ENCODE peak calls at places on chromosomes 11 and 22, in seven cellular contexts. One of them, this sample, is unnamed.

GRCh38 chr11:15123849-15124248 is 9.1 kb downstream of the INSC start:
- DNase-seq in K562: no peak
- DNase-seq in lung: no peak
- DNase-seq in CD8-positive, alpha-beta T cell: no peak
- DNase-seq in PC-3: peak; percentile 52
- DNase-seq in cardiac fibroblast: peak; percentile 97
- DNase-seq in osteoblast: peak; percentile 84
- DNase-seq in this sample: no peak

GRCh38 chr11:69022268-69022667 is 9.2 kb upstream of the MRGPRF start:
- DNase-seq in osteoblast: peak; percentile 79
- DNase-seq in CD8-positive, alpha-beta T cell: no peak
- DNase-seq in lung: no peak
- DNase-seq in K562: no peak
- DNase-seq in PC-3: no peak
- DNase-seq in cardiac fibroblast: no peak
- DNase-seq in this sample: no peak

GRCh38 chr11:135069884-135070283 is 657.8 kb upstream of the B3GAT1 start:
- DNase-seq in CD8-positive, alpha-beta T cell: no peak
- DNase-seq in PC-3: peak; percentile 1
- DNase-seq in K562: no peak
- DNase-seq in lung: no peak
- DNase-seq in cardiac fibroblast: peak; percentile 26
- DNase-seq in osteoblast: no peak
- DNase-seq in this sample: no peak

GRCh38 chr11:133993107-133993506 is 36.3 kb upstream of the IGSF9B start:
- DNase-seq in cardiac fibroblast: no peak
- DNase-seq in osteoblast: peak; percentile 84
- DNase-seq in lung: no peak
- DNase-seq in K562: no peak
- DNase-seq in PC-3: no peak
- DNase-seq in CD8-positive, alpha-beta T cell: no peak
- DNase-seq in this sample: no peak

GRCh38 chr11:28058333-28058732 is 49.6 kb downstream of the KIF18A start:
- DNase-seq in CD8-positive, alpha-beta T cell: no peak
- DNase-seq in lung: no peak
- DNase-seq in osteoblast: no peak
- DNase-seq in PC-3: no peak
- DNase-seq in cardiac fibroblast: no peak
- DNase-seq in K562: no peak
- DNase-seq in this sample: no peak

GRCh38 chr11:78289547-78290292 is 101.0 kb downstream of the USP35 start:
- DNase-seq in K562: no peak
- DNase-seq in CD8-positive, alpha-beta T cell: no peak
- DNase-seq in cardiac fibroblast: no peak
- DNase-seq in PC-3: no peak
- DNase-seq in lung: no peak
- DNase-seq in osteoblast: no peak
- DNase-seq in this sample: no peak

GRCh38 chr22:26134654-26135330 is 34.5 kb upstream of the SEZ6L start:
- DNase-seq in PC-3: no peak
- DNase-seq in cardiac fibroblast: no peak
- DNase-seq in K562: peak; percentile 4
- DNase-seq in lung: no peak
- DNase-seq in osteoblast: no peak
- DNase-seq in CD8-positive, alpha-beta T cell: no peak
- DNase-seq in this sample: no peak

GRCh38 chr11:118572914-118573550 is 823 bp downstream of the ARCN1 start:
- DNase-seq in K562: peak; percentile 80
- DNase-seq in PC-3: peak; percentile 40
- DNase-seq in CD8-positive, alpha-beta T cell: no peak
- DNase-seq in osteoblast: peak; percentile 53
- DNase-seq in cardiac fibroblast: peak; percentile 64
- DNase-seq in lung: no peak
- DNase-seq in this sample: peak; percentile 39

GRCh38 chr11:58028687-58029411 is 1.9 kb upstream of the OR6Q1 start:
- DNase-seq in lung: no peak
- DNase-seq in CD8-positive, alpha-beta T cell: no peak
- DNase-seq in osteoblast: peak; percentile 84
- DNase-seq in K562: no peak
- DNase-seq in cardiac fibroblast: peak; percentile 28
- DNase-seq in PC-3: no peak
- DNase-seq in this sample: no peak

GRCh38 chr11:89521294-89521693 is 30.1 kb upstream of the NOX4 start:
- DNase-seq in K562: no peak
- DNase-seq in PC-3: no peak
- DNase-seq in CD8-positive, alpha-beta T cell: no peak
- DNase-seq in lung: no peak
- DNase-seq in osteoblast: no peak
- DNase-seq in cardiac fibroblast: no peak
- DNase-seq in this sample: no peak

GRCh38 chr11:2929511-2929879 is 275 bp upstream of the PHLDA2 start:
- DNase-seq in cardiac fibroblast: peak; percentile 76
- DNase-seq in lung: peak; percentile 63
- DNase-seq in PC-3: peak; percentile 81
- DNase-seq in K562: peak; percentile 74
- DNase-seq in CD8-positive, alpha-beta T cell: no peak
- DNase-seq in osteoblast: peak; percentile 100
- DNase-seq in this sample: no peak

GRCh38 chr11:118918686-118919280 is 6.9 kb downstream of the BCL9L start:
- DNase-seq in lung: no peak
- DNase-seq in osteoblast: peak; percentile 65
- DNase-seq in PC-3: no peak
- DNase-seq in CD8-positive, alpha-beta T cell: peak; percentile 69
- DNase-seq in K562: peak; percentile 64
- DNase-seq in cardiac fibroblast: peak; percentile 61
- DNase-seq in this sample: no peak

GRCh38 chr11:35725880-35726279 is 63.3 kb downstream of the TRIM44 start:
- DNase-seq in lung: no peak
- DNase-seq in PC-3: peak; percentile 72
- DNase-seq in CD8-positive, alpha-beta T cell: no peak
- DNase-seq in osteoblast: peak; percentile 25
- DNase-seq in K562: peak; percentile 30
- DNase-seq in cardiac fibroblast: peak; percentile 87
- DNase-seq in this sample: no peak

GRCh38 chr22:49951001-49951677 is 9.4 kb upstream of the PIM3 start:
- DNase-seq in lung: peak; percentile 95
- DNase-seq in cardiac fibroblast: no peak
- DNase-seq in CD8-positive, alpha-beta T cell: no peak
- DNase-seq in K562: no peak
- DNase-seq in PC-3: peak; percentile 91
- DNase-seq in osteoblast: no peak
- DNase-seq in this sample: no peak

GRCh38 chr11:13337986-13338436 is 60.4 kb downstream of the BMAL1 start:
- DNase-seq in PC-3: no peak
- DNase-seq in lung: no peak
- DNase-seq in K562: no peak
- DNase-seq in CD8-positive, alpha-beta T cell: no peak
- DNase-seq in cardiac fibroblast: peak; percentile 77
- DNase-seq in osteoblast: peak; percentile 80
- DNase-seq in this sample: no peak

GRCh38 chr22:39135092-39135896 is 17.2 kb downstream of the CBX7 start:
- DNase-seq in lung: no peak
- DNase-seq in K562: peak; percentile 64
- DNase-seq in osteoblast: peak; percentile 88
- DNase-seq in CD8-positive, alpha-beta T cell: no peak
- DNase-seq in PC-3: peak; percentile 72
- DNase-seq in cardiac fibroblast: peak; percentile 39
- DNase-seq in this sample: no peak

GRCh38 chr22:19115628-19116027 is 6.6 kb downstream of the DGCR2 start:
- DNase-seq in K562: peak; percentile 59
- DNase-seq in lung: no peak
- DNase-seq in CD8-positive, alpha-beta T cell: no peak
- DNase-seq in PC-3: no peak
- DNase-seq in osteoblast: peak; percentile 43
- DNase-seq in cardiac fibroblast: no peak
- DNase-seq in this sample: no peak

GRCh38 chr11:37817727-37818270 is 1219.8 kb upstream of the RAG2 start:
- DNase-seq in cardiac fibroblast: peak; percentile 41
- DNase-seq in lung: no peak
- DNase-seq in K562: no peak
- DNase-seq in CD8-positive, alpha-beta T cell: no peak
- DNase-seq in osteoblast: no peak
- DNase-seq in PC-3: no peak
- DNase-seq in this sample: no peak

GRCh38 chr11:77056814-77057402 is 9.9 kb upstream of the CAPN5 start:
- DNase-seq in osteoblast: no peak
- DNase-seq in K562: no peak
- DNase-seq in lung: no peak
- DNase-seq in CD8-positive, alpha-beta T cell: no peak
- DNase-seq in PC-3: no peak
- DNase-seq in cardiac fibroblast: no peak
- DNase-seq in this sample: no peak

DNA sequence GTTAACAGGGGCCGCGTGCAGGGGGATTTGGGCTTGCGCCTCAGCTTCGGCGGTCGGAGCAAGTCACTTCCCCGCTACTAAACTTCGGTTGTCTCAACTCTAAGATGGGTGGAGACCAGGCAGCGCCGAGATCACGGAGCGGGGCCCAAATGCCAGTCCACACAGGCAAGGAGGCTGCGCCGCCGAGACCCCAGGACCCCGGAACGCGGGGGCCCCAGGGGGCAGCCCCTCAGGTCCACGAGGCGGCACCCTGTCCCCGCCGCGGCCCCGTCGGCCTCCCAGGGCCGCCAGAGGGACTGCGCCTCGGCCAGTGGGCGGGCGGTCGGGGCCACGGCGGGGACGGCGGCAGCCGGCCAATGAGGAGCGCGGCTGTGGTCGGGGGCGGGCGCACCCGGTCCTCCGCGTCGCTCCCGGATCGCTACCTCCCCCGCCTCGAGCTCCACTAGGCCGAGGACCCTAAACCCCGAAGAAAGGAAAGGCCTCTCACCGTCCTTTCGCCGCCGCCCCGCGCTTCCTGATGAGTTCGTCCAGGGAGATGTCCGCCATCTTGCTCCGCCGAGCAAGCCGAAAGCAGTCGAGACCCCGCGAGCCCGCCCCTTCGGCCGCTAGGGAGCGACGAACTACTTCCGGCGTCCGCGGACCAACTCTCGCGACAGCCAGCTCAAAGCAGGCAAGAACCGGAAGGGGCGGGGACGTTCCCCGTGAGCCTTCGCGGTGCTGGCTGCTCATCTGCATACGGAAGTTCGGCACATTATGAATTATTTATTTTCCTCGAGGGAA is at the start of gene POLDIP3:
- DNase-seq in lung: peak; percentile 99
- DNase-seq in cardiac fibroblast: peak; percentile 99
- DNase-seq in PC-3: peak; percentile 95
- DNase-seq in CD8-positive, alpha-beta T cell: peak; percentile 99
- DNase-seq in K562: peak; percentile 96
- DNase-seq in osteoblast: peak; percentile 99
- DNase-seq in this sample: peak; percentile 99
- H3K4me3 ChIP-seq in lung: peak within 1 kb of the TSS; percentile 83
- H3K4me3 ChIP-seq in cardiac fibroblast: peak within 1 kb of the TSS; percentile 77
- H3K4me3 ChIP-seq in PC-3: peak within 1 kb of the TSS; percentile 87
- H3K4me3 ChIP-seq in CD8-positive, alpha-beta T cell: peak within 1 kb of the TSS; percentile 86
- H3K4me3 ChIP-seq in K562: peak within 1 kb of the TSS; percentile 61
- H3K4me3 ChIP-seq in osteoblast: peak within 1 kb of the TSS; percentile 83
- H3K4me3 ChIP-seq in this sample: peak within 1 kb of the TSS; percentile 91

GRCh38 chr11:11864332-11864731 is 22.6 kb downstream of the USP47 start:
- DNase-seq in CD8-positive, alpha-beta T cell: no peak
- DNase-seq in PC-3: no peak
- DNase-seq in cardiac fibroblast: no peak
- DNase-seq in lung: no peak
- DNase-seq in osteoblast: no peak
- DNase-seq in K562: no peak
- DNase-seq in this sample: no peak

GRCh38 chr11:11862995-11863394 is 21.2 kb downstream of the USP47 start:
- DNase-seq in CD8-positive, alpha-beta T cell: no peak
- DNase-seq in PC-3: no peak
- DNase-seq in cardiac fibroblast: no peak
- DNase-seq in osteoblast: no peak
- DNase-seq in K562: no peak
- DNase-seq in lung: no peak
- DNase-seq in this sample: no peak

GRCh38 chr11:11857769-11858168 is 16.0 kb downstream of the USP47 start:
- DNase-seq in osteoblast: no peak
- DNase-seq in PC-3: no peak
- DNase-seq in K562: peak; percentile 38
- DNase-seq in lung: no peak
- DNase-seq in CD8-positive, alpha-beta T cell: no peak
- DNase-seq in cardiac fibroblast: no peak
- DNase-seq in this sample: no peak

GRCh38 chr11:11856638-11857037 is 14.9 kb downstream of the USP47 start:
- DNase-seq in K562: no peak
- DNase-seq in lung: no peak
- DNase-seq in osteoblast: no peak
- DNase-seq in cardiac fibroblast: no peak
- DNase-seq in CD8-positive, alpha-beta T cell: no peak
- DNase-seq in PC-3: peak; percentile 36
- DNase-seq in this sample: no peak

GRCh38 chr11:11860103-11860979 is 18.6 kb downstream of the USP47 start:
- DNase-seq in lung: no peak
- DNase-seq in K562: peak; percentile 38
- DNase-seq in osteoblast: no peak
- DNase-seq in cardiac fibroblast: peak; percentile 61
- DNase-seq in PC-3: peak; percentile 28
- DNase-seq in CD8-positive, alpha-beta T cell: no peak
- DNase-seq in this sample: no peak
- H3K4me3 ChIP-seq in lung: no peak overlapping the region
- H3K4me3 ChIP-seq in K562: no peak overlapping the region
- H3K4me3 ChIP-seq in osteoblast: no peak overlapping the region
- H3K4me3 ChIP-seq in cardiac fibroblast: no peak overlapping the region
- H3K4me3 ChIP-seq in PC-3: peak overlapping the region; percentile 27
- H3K4me3 ChIP-seq in CD8-positive, alpha-beta T cell: no peak overlapping the region
- H3K4me3 ChIP-seq in this sample: no peak overlapping the region

GRCh38 chr22:46072030-46072881 is 78.1 kb upstream of the PPARA start:
- DNase-seq in K562: no peak
- DNase-seq in cardiac fibroblast: peak; percentile 54
- DNase-seq in CD8-positive, alpha-beta T cell: no peak
- DNase-seq in osteoblast: peak; percentile 83
- DNase-seq in lung: peak; percentile 74
- DNase-seq in PC-3: peak; percentile 33
- DNase-seq in this sample: peak; percentile 78

GRCh38 chr22:46074771-46075551 is 75.4 kb upstream of the PPARA start:
- DNase-seq in PC-3: no peak
- DNase-seq in osteoblast: peak; percentile 89
- DNase-seq in cardiac fibroblast: peak; percentile 37
- DNase-seq in CD8-positive, alpha-beta T cell: no peak
- DNase-seq in lung: no peak
- DNase-seq in K562: no peak
- DNase-seq in this sample: no peak

GRCh38 chr22:46075764-46076531 is 74.4 kb upstream of the PPARA start:
- DNase-seq in lung: no peak
- DNase-seq in PC-3: no peak
- DNase-seq in CD8-positive, alpha-beta T cell: no peak
- DNase-seq in osteoblast: peak; percentile 86
- DNase-seq in K562: no peak
- DNase-seq in cardiac fibroblast: peak; percentile 46
- DNase-seq in this sample: no peak

GRCh38 chr22:46072981-46073682 is 77.2 kb upstream of the PPARA start:
- DNase-seq in PC-3: no peak
- DNase-seq in cardiac fibroblast: peak; percentile 14
- DNase-seq in K562: no peak
- DNase-seq in CD8-positive, alpha-beta T cell: no peak
- DNase-seq in lung: no peak
- DNase-seq in osteoblast: no peak
- DNase-seq in this sample: no peak

GRCh38 chr22:46073683-46074504 is 76.4 kb upstream of the PPARA start:
- DNase-seq in lung: no peak
- DNase-seq in osteoblast: no peak
- DNase-seq in PC-3: no peak
- DNase-seq in cardiac fibroblast: peak; percentile 44
- DNase-seq in CD8-positive, alpha-beta T cell: no peak
- DNase-seq in K562: no peak
- DNase-seq in this sample: no peak
- H3K4me3 ChIP-seq in lung: peak overlapping the region; percentile 73
- H3K4me3 ChIP-seq in osteoblast: peak overlapping the region; percentile 80
- H3K4me3 ChIP-seq in PC-3: peak overlapping the region; percentile 94
- H3K4me3 ChIP-seq in cardiac fibroblast: peak overlapping the region; percentile 72
- H3K4me3 ChIP-seq in CD8-positive, alpha-beta T cell: no peak overlapping the region
- H3K4me3 ChIP-seq in K562: no peak overlapping the region
- H3K4me3 ChIP-seq in this sample: no peak overlapping the region

GRCh38 chr11:120511804-120512726 is 517 bp downstream of the GRIK4 start:
- DNase-seq in osteoblast: peak; percentile 59
- DNase-seq in K562: no peak
- DNase-seq in PC-3: no peak
- DNase-seq in lung: no peak
- DNase-seq in CD8-positive, alpha-beta T cell: peak; percentile 25
- DNase-seq in cardiac fibroblast: no peak
- DNase-seq in this sample: no peak
- H3K4me3 ChIP-seq in osteoblast: no peak overlapping the region
- H3K4me3 ChIP-seq in K562: peak overlapping the region; percentile 15
- H3K4me3 ChIP-seq in PC-3: no peak overlapping the region
- H3K4me3 ChIP-seq in lung: no peak overlapping the region
- H3K4me3 ChIP-seq in CD8-positive, alpha-beta T cell: no peak overlapping the region
- H3K4me3 ChIP-seq in cardiac fibroblast: no peak overlapping the region
- H3K4me3 ChIP-seq in this sample: no peak overlapping the region